ENCODE peak calls at places on chromosomes 4 and X, in ten cellular contexts. P is Panc1, U is breast epithelium, B is mesenchymal stem cell, R is left ventricle myocardium inferior, Y is Peyer's patch, W is heart right ventricle, K is OCI-LY7, D is tibial artery, X is neuronal stem cell. V is an unnamed sample.

GRCh38 chrX:24479924-24480722 is 15.0 kb downstream of the PDK3 start:
- DNase-seq in P (no peak), U (peak; percentile 26), B (peak; percentile 38), R (no peak), Y (peak; percentile 51), W (no peak), K (peak; percentile 69), D (no peak), X (no peak), V (no peak)

GRCh38 chr4:2335729-2336101 is 73.8 kb upstream of the MXD4 start:
- DNase-seq in P (no peak), U (peak; percentile 2), B (no peak), R (no peak), Y (peak; percentile 38), W (no peak), K (no peak), D (peak; percentile 54), X (no peak), V (no peak)

GRCh38 chrX:68914337-68914989 is 85.6 kb downstream of the EFNB1 start:
- DNase-seq in P (no peak), U (no peak), B (no peak), R (no peak), Y (no peak), W (no peak), K (no peak), D (no peak), X (no peak), V (no peak)

GRCh38 chrX:134849390-134849789 is 141.4 kb upstream of the SMIM10 start:
- DNase-seq in P (no peak), U (no peak), B (peak; percentile 6), R (no peak), Y (no peak), W (no peak), K (no peak), D (no peak), X (no peak), V (no peak)

GRCh38 chr4:166091914-166092510 is 219.0 kb downstream of the TLL1 start:
- DNase-seq in P (peak; percentile 13), U (no peak), B (peak; percentile 40), R (no peak), Y (no peak), W (no peak), K (peak; percentile 64), D (no peak), X (peak; percentile 21), V (no peak)

GRCh38 chr4:1207157-1207470 is 34.7 kb upstream of the SPON2 start:
- DNase-seq in P (no peak), U (no peak), B (no peak), R (peak; percentile 16), Y (no peak), W (peak; percentile 14), K (no peak), D (peak; percentile 62), X (no peak), V (no peak)

GRCh38 chr4:1872918-1873269 is 1.7 kb downstream of the NSD2 start:
- DNase-seq in P (no peak), U (no peak), B (peak; percentile 74), R (no peak), Y (no peak), W (no peak), K (peak; percentile 48), D (no peak), X (no peak), V (no peak)

GRCh38 chrX:135112096-135112729 is 8.1 kb downstream of the ETDB start:
- DNase-seq in P (peak; percentile 47), U (no peak), B (peak; percentile 32), R (no peak), Y (no peak), W (no peak), K (peak; percentile 32), D (no peak), X (no peak), V (no peak)

GRCh38 chrX:17596051-17596450 is 141.2 kb upstream of the SCML1 start:
- DNase-seq in P (no peak), U (no peak), B (no peak), R (no peak), Y (no peak), W (no peak), K (no peak), D (no peak), X (no peak), V (no peak)

GRCh38 chrX:15321447-15321846 is 6.0 kb upstream of the ASB11 start:
- DNase-seq in P (no peak), U (no peak), B (no peak), R (no peak), Y (no peak), W (no peak), K (no peak), D (no peak), X (no peak), V (no peak)

GRCh38 chr4:4533461-4534169 is 8.2 kb downstream of the STX18 start:
- DNase-seq in P (no peak), U (no peak), B (no peak), R (no peak), Y (no peak), W (no peak), K (no peak), D (no peak), X (no peak), V (no peak)

GRCh38 chr4:8690811-8691775 is 98.5 kb downstream of the CPZ start:
- DNase-seq in P (no peak), U (no peak), B (no peak), R (no peak), Y (no peak), W (no peak), K (no peak), D (peak; percentile 31), X (no peak), V (no peak)

GRCh38 chr4:176988226-176988625 is 195.5 kb upstream of the VEGFC start:
- DNase-seq in P (peak; percentile 76), U (no peak), B (peak; percentile 95), R (no peak), Y (no peak), W (no peak), K (no peak), D (no peak), X (no peak), V (no peak)

GRCh38 chrX:66728818-66729271 is 90.0 kb upstream of the EDA2R start:
- DNase-seq in P (no peak), U (peak; percentile 37), B (peak; percentile 60), R (peak; percentile 19), Y (peak; percentile 61), W (peak; percentile 13), K (peak; percentile 37), D (peak; percentile 64), X (peak; percentile 51), V (no peak)

GRCh38 chr4:177554966-177555574 is 112.8 kb upstream of the AGA start:
- DNase-seq in P (peak; percentile 17), U (no peak), B (peak; percentile 48), R (no peak), Y (no peak), W (no peak), K (peak; percentile 26), D (no peak), X (peak; percentile 12), V (no peak)

GRCh38 chr4:186676531-186677158 is 47.0 kb downstream of the FAT1 start:
- DNase-seq in P (no peak), U (no peak), B (peak; percentile 94), R (no peak), Y (no peak), W (no peak), K (no peak), D (no peak), X (no peak), V (no peak)

DNA sequence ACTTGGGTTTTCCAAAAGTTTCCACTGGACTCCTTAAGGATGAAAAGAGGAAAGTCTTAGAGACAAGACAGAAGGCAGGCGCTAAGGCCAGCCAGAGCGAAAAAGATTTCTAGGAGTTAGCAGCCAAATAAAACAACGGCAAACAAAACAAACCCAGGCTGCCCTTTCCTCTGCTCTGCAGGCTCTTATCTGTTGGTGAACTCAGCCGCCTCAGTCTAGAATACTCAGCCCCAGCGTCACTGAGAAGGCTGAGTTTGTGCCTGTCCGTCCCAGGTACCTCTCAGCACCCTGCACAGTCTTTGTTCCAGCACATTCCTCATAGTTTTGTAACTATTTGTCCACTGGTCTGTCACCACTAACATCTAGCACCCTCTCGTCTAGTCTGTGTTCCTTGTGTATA is 75.6 kb upstream of the FAM9C start:
- DNase-seq in P (no peak), U (no peak), B (peak; percentile 42), R (no peak), Y (no peak), W (peak; percentile 11), K (no peak), D (peak; percentile 67), X (no peak), V (no peak)
- H3K27ac ChIP-seq in P (peak overlapping the region; percentile 44), U (peak overlapping the region; percentile 50), B (peak overlapping the region; percentile 57), R (peak overlapping the region; percentile 69), Y (peak overlapping the region; percentile 64), W (peak overlapping the region; percentile 8), K (no peak overlapping the region), D (peak overlapping the region; percentile 70), X (no peak overlapping the region), V (peak overlapping the region; percentile 71)

DNA sequence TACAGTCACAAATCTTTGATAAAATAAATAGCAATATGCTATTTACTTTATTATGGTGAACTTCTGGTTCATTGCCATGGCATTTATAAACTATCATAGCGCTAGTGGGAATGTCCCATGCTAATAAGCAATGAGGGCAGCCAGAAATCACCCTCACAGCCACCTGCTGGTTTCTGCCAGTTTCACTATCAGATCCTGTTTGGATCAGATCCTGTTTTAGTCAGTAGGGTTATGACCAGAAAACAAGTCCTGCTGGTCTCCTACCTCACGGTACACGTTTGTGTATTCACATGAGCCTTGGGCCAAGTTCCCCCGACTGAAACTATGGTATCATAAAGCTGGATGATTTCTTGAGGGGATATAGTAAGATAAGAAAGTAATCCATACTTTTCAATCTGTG is 17.7 kb downstream of the FOXR2 start:
- DNase-seq in P (no peak), U (no peak), B (no peak), R (no peak), Y (no peak), W (no peak), K (no peak), D (no peak), X (no peak), V (no peak)
- H3K4me1 ChIP-seq in P (no peaks in the 10 kb centered on the region), U (no peaks in the 10 kb centered on the region), B (no peaks in the 10 kb centered on the region), R (no peaks in the 10 kb centered on the region), Y (no peaks in the 10 kb centered on the region), W (no peaks in the 10 kb centered on the region), K (no peaks in the 10 kb centered on the region), D (no peaks in the 10 kb centered on the region), X (no peaks in the 10 kb centered on the region), V (no peaks in the 10 kb centered on the region)

GRCh38 chr4:11004818-11005217 is 320.2 kb upstream of the CLNK start:
- DNase-seq in P (no peak), U (no peak), B (no peak), R (no peak), Y (no peak), W (no peak), K (no peak), D (no peak), X (no peak), V (no peak)
- H3K4me3 ChIP-seq in P (no peak overlapping the region), U (no peak overlapping the region), B (no peak overlapping the region), R (no peak overlapping the region), Y (no peak overlapping the region), W (no peak overlapping the region), K (no peak overlapping the region), D (no peak overlapping the region), X (no peak overlapping the region), V (no peak overlapping the region)

DNA sequence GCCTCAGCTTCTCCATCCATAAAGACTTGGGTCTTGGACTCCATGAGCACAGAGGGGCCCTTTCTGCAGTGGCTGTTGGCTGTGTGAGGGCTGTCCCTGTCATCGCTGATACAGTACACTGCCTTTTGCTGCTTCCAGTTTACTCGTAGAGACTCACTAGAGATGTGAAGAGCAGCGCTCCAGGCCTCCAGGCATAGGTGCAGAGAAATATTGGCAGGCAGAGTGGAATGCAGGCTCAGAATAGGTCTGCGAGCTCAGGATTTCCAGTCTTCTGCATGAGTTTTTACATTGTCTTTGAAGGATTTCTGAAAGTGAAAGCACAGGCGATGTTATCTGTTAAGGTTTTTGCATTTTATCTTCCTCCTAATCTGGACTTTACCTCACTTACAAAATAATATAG is 97.4 kb downstream of the AASDH start:
- DNase-seq in P (no peak), U (no peak), B (no peak), R (no peak), Y (no peak), W (no peak), K (no peak), D (no peak), X (no peak), V (no peak)
- H3K27ac ChIP-seq in P (no peak overlapping the region), U (no peak overlapping the region), B (no peak overlapping the region), R (no peak overlapping the region), Y (peak overlapping the region; percentile 75), W (no peak overlapping the region), K (no peak overlapping the region), D (no peak overlapping the region), X (no peak overlapping the region), V (no peak overlapping the region)